ENCODE peak calls at places on chromosome 15, in four cellular contexts. K is heart left ventricle, R is thyroid gland, M is cardiac muscle cell. O is an unnamed sample. For H3K36me3 and H3K4me1, the result is how much of the 10 kb centered on the place peaks cover.

GRCh38 chr15:33584797-33585196 is 274.0 kb downstream of the RYR3 start:
- DNase-seq in K (peak), R (no peak), M (peak), O (no peak)

GRCh38 chr15:74648051-74648622 is 32.5 kb downstream of the CLK3 start:
- DNase-seq in K (no peak), R (no peak), M (no peak), O (no peak)

GRCh38 chr15:73349191-73349590 is 19.6 kb downstream of the HCN4 start:
- DNase-seq in K (no peak), R (no peak), M (no peak), O (no peak)

GRCh38 chr15:94336817-94337537 is 105.6 kb downstream of the MCTP2 start:
- DNase-seq in K (no peak), R (no peak), M (no peak), O (no peak)

GRCh38 chr15:44340410-44340809 is 51.9 kb downstream of the GOLM2 start:
- DNase-seq in K (no peak), R (peak), M (peak), O (peak)

GRCh38 chr15:35023794-35024193 is 35.7 kb upstream of the ZNF770 start:
- DNase-seq in K (no peak), R (no peak), M (no peak), O (no peak)

GRCh38 chr15:77507151-77507847 is 86.6 kb downstream of the HMG20A start:
- DNase-seq in K (peak), R (peak), M (peak), O (no peak)

GRCh38 chr15:42264790-42265189 is 8.2 kb upstream of the GANC start:
- DNase-seq in K (no peak), R (no peak), M (no peak), O (no peak)

GRCh38 chr15:33298631-33299030 is 12.1 kb upstream of the RYR3 start:
- DNase-seq in K (no peak), R (no peak), M (no peak), O (no peak)

GRCh38 chr15:34213690-34214089 is 3.8 kb upstream of the KATNBL1 start:
- DNase-seq in K (no peak), R (no peak), M (no peak), O (no peak)

GRCh38 chr15:96327155-96327741 is 3.3 kb upstream of the NR2F2 start:
- DNase-seq in K (no peak), R (peak), M (peak), O (no peak)

GRCh38 chr15:92953569-92953968 is 53.4 kb downstream of the CHD2 start:
- DNase-seq in K (no peak), R (no peak), M (no peak), O (no peak)

GRCh38 chr15:92958105-92958504 is 58.0 kb downstream of the CHD2 start:
- DNase-seq in K (no peak), R (no peak), M (peak), O (no peak)

GRCh38 chr15:92953997-92954396 is 53.9 kb downstream of the CHD2 start:
- DNase-seq in K (no peak), R (no peak), M (no peak), O (no peak)

GRCh38 chr15:92954578-92954977 is 54.5 kb downstream of the CHD2 start:
- DNase-seq in K (no peak), R (no peak), M (no peak), O (no peak)

GRCh38 chr15:92955706-92956105 is 55.6 kb downstream of the CHD2 start:
- DNase-seq in K (no peak), R (no peak), M (no peak), O (no peak)
- H3K36me3 ChIP-seq in K (under half), R (half or more), M (half or more), O (half or more)

GRCh38 chr15:29921130-29921601 is 98.9 kb upstream of the TJP1 start:
- DNase-seq in K (no peak), R (no peak), M (no peak), O (no peak)
- H3K4me1 ChIP-seq in K (under half), R (under half), M (under half), O (half or more)

DNA sequence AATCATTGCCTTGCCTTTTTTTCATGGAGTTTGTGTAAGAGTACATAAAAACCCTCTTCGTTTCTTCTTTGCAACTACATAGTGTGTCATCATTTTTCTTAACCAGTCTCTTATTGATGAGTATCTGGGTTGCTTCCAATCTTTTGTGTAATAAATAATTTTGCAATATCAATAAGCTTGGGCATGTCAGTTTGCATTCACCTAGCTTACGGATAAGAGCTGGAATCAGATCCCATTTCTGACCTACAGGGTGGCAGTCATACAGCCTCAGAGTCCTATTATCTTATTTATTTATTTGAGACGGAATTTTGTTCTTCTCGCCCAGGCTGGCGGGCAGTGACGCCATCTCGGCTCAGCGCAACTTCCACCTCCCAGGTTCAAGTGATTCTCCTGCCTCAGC is 18.3 kb downstream of the ANP32A start:
- DNase-seq in K (no peak), R (no peak), M (no peak), O (no peak)
- H3K36me3 ChIP-seq in K (under half), R (under half), M (under half), O (under half)

GRCh38 chr15:67067930-67068542 is 2.6 kb downstream of the SMAD3 start:
- DNase-seq in K (no peak), R (no peak), M (peak), O (peak)
- H3K4me1 ChIP-seq in K (half or more), R (under half), M (under half), O (half or more)

GRCh38 chr15:25332306-25332705 is 106.5 kb downstream of the UBE3A start:
- DNase-seq in K (no peak), R (no peak), M (no peak), O (no peak)

GRCh38 chr15:25333049-25333448 is 105.8 kb downstream of the UBE3A start:
- DNase-seq in K (no peak), R (no peak), M (no peak), O (no peak)

GRCh38 chr15:25331860-25332259 is 107.0 kb downstream of the UBE3A start:
- DNase-seq in K (no peak), R (no peak), M (no peak), O (no peak)

GRCh38 chr15:25331404-25331803 is 107.4 kb downstream of the UBE3A start:
- DNase-seq in K (no peak), R (no peak), M (no peak), O (no peak)

GRCh38 chr15:25335279-25335678 is 103.5 kb downstream of the UBE3A start:
- DNase-seq in K (no peak), R (no peak), M (no peak), O (no peak)
- H3K36me3 ChIP-seq in K (under half), R (under half), M (under half), O (under half)

GRCh38 chr15:98668566-98669308 is 20.4 kb downstream of the IGF1R start:
- DNase-seq in K (no peak), R (no peak), M (no peak), O (peak)

GRCh38 chr15:98671060-98672008 is 23.0 kb downstream of the IGF1R start:
- DNase-seq in K (no peak), R (no peak), M (peak), O (no peak)

GRCh38 chr15:98666841-98667240 is 18.5 kb downstream of the IGF1R start:
- DNase-seq in K (no peak), R (no peak), M (no peak), O (no peak)

GRCh38 chr15:98667521-98668179 is 19.3 kb downstream of the IGF1R start:
- DNase-seq in K (no peak), R (no peak), M (no peak), O (no peak)

DNA sequence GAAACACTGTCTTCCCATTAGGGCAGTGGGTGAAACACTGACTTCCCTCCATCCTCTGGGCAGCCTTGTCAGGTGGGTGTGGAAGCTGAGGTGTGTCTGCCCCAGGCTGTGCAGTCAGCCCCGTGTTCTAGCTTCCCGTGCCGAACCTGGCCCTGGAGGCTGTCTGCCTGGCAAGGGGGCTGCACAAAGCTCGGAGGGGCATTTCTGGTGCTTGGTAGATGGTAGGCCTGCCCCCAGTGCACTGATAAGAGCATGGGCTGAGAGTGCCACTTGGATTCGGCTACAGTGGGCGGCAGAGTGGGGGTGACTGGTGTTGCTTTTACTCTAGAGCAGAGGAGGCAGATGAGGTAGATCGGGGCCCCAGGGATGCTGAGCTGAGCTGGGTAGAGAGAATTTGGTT is 21.3 kb downstream of the IGF1R start:
- DNase-seq in K (no peak), R (no peak), M (no peak), O (no peak)
- H3K4me1 ChIP-seq in K (half or more), R (half or more), M (half or more), O (under half)

DNA sequence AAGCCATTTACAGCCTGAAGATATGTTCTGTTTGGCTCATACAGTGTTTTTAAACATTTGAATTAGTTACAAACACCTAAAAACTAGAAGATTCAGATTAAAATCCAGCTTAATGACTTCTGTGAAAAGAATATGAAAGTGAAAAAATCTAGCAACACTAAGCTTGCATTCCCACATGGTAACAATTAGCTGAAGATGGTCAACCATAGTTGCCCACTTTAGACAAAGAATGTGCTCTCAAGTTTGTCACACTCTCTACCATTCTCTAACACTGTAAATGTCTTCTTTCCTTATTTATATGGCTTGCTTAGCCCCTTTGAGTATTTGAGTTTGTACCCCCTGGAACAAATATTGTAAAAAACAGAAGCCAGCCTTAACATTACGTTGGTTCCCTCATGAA is 32.7 kb downstream of the HDGFL3 start:
- DNase-seq in K (no peak), R (no peak), M (no peak), O (no peak)
- H3K36me3 ChIP-seq in K (under half), R (under half), M (under half), O (under half)

DNA sequence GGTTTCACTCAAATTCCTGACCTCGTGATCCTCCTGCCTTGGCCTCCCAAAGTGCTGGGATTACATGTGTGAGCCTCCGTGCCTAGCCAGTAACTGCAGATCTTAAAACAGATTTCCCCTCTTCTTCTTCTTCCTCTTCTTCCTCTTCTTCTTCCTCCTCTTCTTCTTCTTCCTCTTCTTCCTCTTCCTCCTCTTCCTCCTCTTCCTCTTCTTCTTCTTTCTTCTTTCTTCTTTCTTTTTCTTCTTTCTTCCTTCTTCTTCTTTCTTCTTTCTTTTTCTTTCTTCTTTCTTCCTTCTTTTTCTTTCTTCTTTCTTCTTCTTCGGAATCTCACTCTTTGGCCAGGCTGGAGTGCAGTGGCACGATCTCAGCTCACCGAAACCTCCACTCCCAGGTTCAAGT is 7.8 kb downstream of the USP3 start:
- DNase-seq in K (no peak), R (no peak), M (no peak), O (no peak)
- H3K4me1 ChIP-seq in K (half or more), R (half or more), M (under half), O (under half)

O was measured in SJSA1.